ENCODE peak calls at places on chromosomes 11 and 22, in six cellular contexts. T is tibial nerve; W is AG04450; H is CD4-positive, CD25-positive, alpha-beta regulatory T cell; N is HCT116; F is fibroblast of lung. B is an unnamed sample.

GRCh38 chr11:28636033-28636432 is 527.8 kb downstream of the METTL15 start:
- DNase-seq in T (no peak), W (no peak), H (no peak), N (no peak), F (no peak), B (no peak)

GRCh38 chr11:8040261-8040920 is 40.6 kb upstream of the TUB start:
- DNase-seq in T (no peak), W (no peak), H (no peak), N (no peak), F (no peak), B (no peak)

GRCh38 chr22:45170001-45170466 is 6.3 kb downstream of the NUP50 start:
- DNase-seq in T (no peak), W (no peak), H (peak), N (no peak), F (peak), B (no peak)

GRCh38 chr11:12330491-12331231 is 46.7 kb upstream of the PARVA start:
- DNase-seq in T (no peak), W (no peak), H (no peak), N (no peak), F (peak), B (no peak)

GRCh38 chr22:45548991-45549736 is 46.5 kb downstream of the FBLN1 start:
- DNase-seq in T (no peak), W (peak), H (no peak), N (peak), F (peak), B (no peak)

GRCh38 chr22:22884010-22884887 is 3.4 kb upstream of the IGLL5 start:
- DNase-seq in T (peak), W (no peak), H (peak), N (peak), F (peak), B (peak)

GRCh38 chr11:44778200-44779100 is 51.7 kb downstream of the TSPAN18 start:
- DNase-seq in T (no peak), W (no peak), H (no peak), N (no peak), F (no peak), B (no peak)

GRCh38 chr11:19753451-19754041 is 40.9 kb downstream of the NAV2 start:
- DNase-seq in T (no peak), W (no peak), H (no peak), N (no peak), F (peak), B (no peak)

GRCh38 chr22:27845603-27846100 is 44.1 kb upstream of the MN1 start:
- DNase-seq in T (no peak), W (no peak), H (no peak), N (no peak), F (no peak), B (no peak)

GRCh38 chr11:15699978-15700377 is 585.3 kb downstream of the INSC start:
- DNase-seq in T (no peak), W (no peak), H (no peak), N (no peak), F (no peak), B (no peak)

GRCh38 chr11:64759131-64759721 is 548 bp downstream of the PYGM start:
- DNase-seq in T (no peak), W (no peak), H (no peak), N (no peak), F (no peak), B (no peak)

GRCh38 chr11:18394928-18395734 is 768 bp downstream of the LDHA start:
- DNase-seq in T (no peak), W (no peak), H (no peak), N (no peak), F (peak), B (no peak)

GRCh38 chr11:62149986-62150886 is 26.4 kb downstream of the INCENP start:
- DNase-seq in T (no peak), W (no peak), H (no peak), N (no peak), F (no peak), B (no peak)

GRCh38 chr11:80606726-80607125 is 1165.9 kb upstream of the TENM4 start:
- DNase-seq in T (no peak), W (no peak), H (no peak), N (no peak), F (no peak), B (no peak)

GRCh38 chr11:114056409-114056808 is 3.1 kb upstream of the ZBTB16 start:
- DNase-seq in T (no peak), W (no peak), H (no peak), N (no peak), F (no peak), B (no peak)

GRCh38 chr11:27231519-27231918 is 131.5 kb downstream of the CCDC34 start:
- DNase-seq in T (no peak), W (no peak), H (no peak), N (no peak), F (peak), B (no peak)

GRCh38 chr11:62025429-62026105 is 58.1 kb upstream of the FTH1 start:
- DNase-seq in T (peak), W (peak), H (peak), N (peak), F (peak), B (no peak)

GRCh38 chr22:26362471-26362870 is 66.6 kb upstream of the ASPHD2 start:
- DNase-seq in T (no peak), W (no peak), H (no peak), N (no peak), F (peak), B (no peak)

GRCh38 chr11:78365381-78365792 is 52.2 kb downstream of the GAB2 start:
- DNase-seq in T (no peak), W (no peak), H (no peak), N (peak), F (peak), B (no peak)

GRCh38 chr11:2509481-2510001 is 64.7 kb downstream of the KCNQ1 start:
- DNase-seq in T (peak), W (no peak), H (no peak), N (no peak), F (no peak), B (no peak)

GRCh38 chr11:128845334-128845780 is 21.7 kb downstream of the KCNJ1 start:
- DNase-seq in T (no peak), W (no peak), H (no peak), N (no peak), F (no peak), B (no peak)

GRCh38 chr22:26589367-26589844 is 526 bp downstream of the TPST2 start:
- DNase-seq in T (no peak), W (no peak), H (peak), N (no peak), F (peak), B (peak)

GRCh38 chr11:7977251-7977917 is 9.8 kb upstream of the EIF3F start:
- DNase-seq in T (no peak), W (peak), H (no peak), N (no peak), F (peak), B (no peak)

GRCh38 chr22:39745789-39746188 is 147.8 kb downstream of the ENTHD1 start:
- DNase-seq in T (no peak), W (no peak), H (no peak), N (no peak), F (no peak), B (no peak)

GRCh38 chr11:9039194-9039593 is 35.4 kb upstream of the NRIP3 start:
- DNase-seq in T (no peak), W (no peak), H (no peak), N (peak), F (peak), B (no peak)

GRCh38 chr11:43579171-43579918 is 101.2 kb upstream of the HSD17B12 start:
- DNase-seq in T (no peak), W (no peak), H (no peak), N (no peak), F (peak), B (peak)

GRCh38 chr22:44423556-44423955 is 74.5 kb downstream of the RTL6 start:
- DNase-seq in T (no peak), W (no peak), H (no peak), N (no peak), F (no peak), B (no peak)

GRCh38 chr11:93143800-93144199 is 54.0 kb downstream of the SLC36A4 start:
- DNase-seq in T (no peak), W (no peak), H (no peak), N (no peak), F (peak), B (no peak)

GRCh38 chr22:43000441-43001175 is 14.3 kb downstream of the PACSIN2 start:
- DNase-seq in T (no peak), W (no peak), H (no peak), N (no peak), F (peak), B (no peak)

GRCh38 chr22:18156878-18157713 is 7.1 kb downstream of the USP18 start:
- DNase-seq in T (peak), W (peak), H (peak), N (peak), F (peak), B (peak)

GRCh38 chr11:2789331-2789730 is 89.5 kb upstream of the KCNQ1OT1 start:
- DNase-seq in T (peak), W (no peak), H (no peak), N (no peak), F (no peak), B (peak)

GRCh38 chr11:107916671-107917241 is 11.5 kb upstream of the RAB39A start:
- DNase-seq in T (no peak), W (no peak), H (peak), N (no peak), F (peak), B (no peak)

GRCh38 chr11:73366953-73367352 is 9.2 kb upstream of the RELT start:
- DNase-seq in T (no peak), W (no peak), H (no peak), N (no peak), F (no peak), B (no peak)

GRCh38 chr11:112623057-112623456 is 338.2 kb upstream of the NCAM1 start:
- DNase-seq in T (no peak), W (no peak), H (no peak), N (no peak), F (no peak), B (no peak)

GRCh38 chr11:117908959-117909610 is 20.1 kb downstream of the TMPRSS13 start:
- DNase-seq in T (no peak), W (no peak), H (no peak), N (no peak), F (no peak), B (no peak)

GRCh38 chr11:9817191-9817590 is 153.3 kb downstream of the SWAP70 start:
- DNase-seq in T (no peak), W (no peak), H (no peak), N (no peak), F (no peak), B (no peak)

GRCh38 chr11:1749787-1750351 is 526 bp downstream of the IFITM10 start:
- DNase-seq in T (no peak), W (no peak), H (no peak), N (no peak), F (peak), B (no peak)

GRCh38 chr11:128653828-128654231 is 40.0 kb upstream of the FLI1 start:
- DNase-seq in T (no peak), W (no peak), H (no peak), N (no peak), F (peak), B (peak)

DNA sequence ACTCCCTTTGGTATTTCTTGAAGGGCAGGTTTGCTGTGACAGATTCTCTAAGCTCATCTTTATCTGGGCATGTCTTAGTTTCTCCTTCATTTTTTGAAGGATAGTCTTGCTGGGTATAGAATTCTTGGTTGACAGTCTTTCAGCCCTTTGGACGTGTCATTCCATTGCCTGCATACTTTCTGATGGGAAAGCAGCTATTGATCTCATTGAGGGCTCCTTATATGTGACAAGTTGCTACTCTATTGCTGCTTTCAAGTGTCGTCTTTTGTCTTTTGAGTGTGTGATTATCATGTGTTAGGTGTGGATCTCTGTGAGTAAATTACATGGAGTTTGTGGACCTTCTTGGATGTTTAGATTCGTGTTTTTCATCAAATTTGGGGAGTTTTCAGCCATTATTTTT is 21.9 kb downstream of the IGHMBP2 start:
- DNase-seq in T (no peak), W (no peak), H (no peak), N (no peak), F (no peak), B (no peak)
- H3K27ac ChIP-seq in T (no peak), W (no peak), H (no peak), N (no peak), F (no peak), B (no peak)

GRCh38 chr22:49422668-49423067 is 405.0 kb downstream of the BRD1 start:
- DNase-seq in T (no peak), W (no peak), H (no peak), N (no peak), F (no peak), B (no peak)

GRCh38 chr22:49418943-49419342 is 408.7 kb downstream of the BRD1 start:
- DNase-seq in T (no peak), W (no peak), H (no peak), N (no peak), F (no peak), B (no peak)

GRCh38 chr22:49418341-49418894 is 409.3 kb downstream of the BRD1 start:
- DNase-seq in T (no peak), W (no peak), H (no peak), N (no peak), F (no peak), B (no peak)

GRCh38 chr22:49419661-49420060 is 408.0 kb downstream of the BRD1 start:
- DNase-seq in T (no peak), W (no peak), H (no peak), N (no peak), F (no peak), B (no peak)

DNA sequence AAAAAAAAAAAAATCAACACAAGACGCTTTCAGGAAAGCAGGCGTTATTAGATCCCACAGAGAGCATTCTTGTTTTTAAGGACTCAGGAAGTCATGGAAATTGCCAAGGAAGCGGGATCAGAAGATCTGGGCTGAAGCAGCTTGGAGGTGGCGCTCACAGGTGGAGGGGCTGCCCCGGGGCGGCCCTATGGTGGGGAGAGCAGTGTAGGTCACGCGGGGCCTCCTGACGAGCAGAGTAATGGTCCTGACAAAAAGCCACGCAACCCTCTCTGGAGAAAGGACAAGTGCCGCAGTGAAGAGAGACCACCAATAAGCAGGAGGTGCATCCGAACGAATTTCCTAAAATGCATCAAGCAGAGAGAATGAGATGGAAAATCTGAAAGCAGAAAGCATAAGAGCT is 407.0 kb downstream of the BRD1 start:
- DNase-seq in T (no peak), W (no peak), H (no peak), N (no peak), F (no peak), B (no peak)
- H3K4me3 ChIP-seq in T (no peak), W (no peak), H (no peak), N (no peak), F (no peak), B (no peak)

GRCh38 chr11:119739975-119740374 is 11.0 kb upstream of the NECTIN1 start:
- DNase-seq in T (no peak), W (no peak), H (no peak), N (no peak), F (no peak), B (peak)

GRCh38 chr11:119743041-119743440 is 14.0 kb upstream of the NECTIN1 start:
- DNase-seq in T (no peak), W (no peak), H (no peak), N (no peak), F (no peak), B (no peak)

GRCh38 chr11:119744577-119744976 is 15.6 kb upstream of the NECTIN1 start:
- DNase-seq in T (no peak), W (no peak), H (no peak), N (no peak), F (no peak), B (no peak)

GRCh38 chr11:119741369-119742262 is 12.6 kb upstream of the NECTIN1 start:
- DNase-seq in T (no peak), W (no peak), H (no peak), N (no peak), F (no peak), B (no peak)

GRCh38 chr11:119742263-119742861 is 13.4 kb upstream of the NECTIN1 start:
- DNase-seq in T (no peak), W (no peak), H (no peak), N (no peak), F (peak), B (no peak)
- H3K27ac ChIP-seq in T (no peak), W (no peak), H (no peak), N (no peak), F (no peak), B (no peak)

GRCh38 chr11:86249307-86250098 is 5.0 kb downstream of the EED start:
- DNase-seq in T (no peak), W (no peak), H (no peak), N (no peak), F (no peak), B (no peak)
- H3K4me3 ChIP-seq in T (no peak), W (no peak), H (peak), N (no peak), F (no peak), B (no peak)

DNA sequence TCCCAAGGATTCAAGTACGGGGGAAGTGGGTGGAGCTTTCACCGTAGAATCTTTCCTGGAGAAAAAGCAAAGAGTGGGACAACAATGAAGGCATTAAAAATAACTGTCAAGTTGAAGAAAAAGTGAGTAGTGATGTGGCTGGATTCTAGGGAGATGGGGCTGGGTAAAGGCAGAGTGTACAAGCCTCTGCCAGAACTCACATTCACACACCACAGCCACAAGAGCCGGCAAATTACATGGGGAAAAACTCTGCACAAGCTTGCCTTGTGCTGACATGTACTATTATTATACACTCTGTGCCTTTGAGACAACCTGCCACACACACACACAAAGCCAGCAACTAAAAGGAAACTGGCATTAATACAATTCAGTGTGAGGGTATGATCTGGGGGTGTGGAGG is 182.6 kb downstream of the LARGE1 start:
- DNase-seq in T (no peak), W (no peak), H (no peak), N (no peak), F (no peak), B (no peak)
- H3K27ac ChIP-seq in T (no peak), W (no peak), H (no peak), N (no peak), F (no peak), B (no peak)